ENCODE peak calls at places on chromosomes 6 and 20, in eight cellular contexts. X is fibroblast of mammary gland, I is astrocyte, P is nephron progenitor cell, U is HFFc6, Y is WERI-Rb-1, T is fibroblast of pulmonary artery, M is endothelial cell of umbilical vein. J is an unnamed sample.

GRCh38 chr6:12490904-12491571 is 200.9 kb downstream of the EDN1 start:
- DNase-seq in X (peak), I (peak), P (no peak), U (peak), Y (no peak), T (peak), M (peak), J (no peak)

GRCh38 chr6:72620866-72621242 is 1.0 kb upstream of the KCNQ5 start:
- DNase-seq in X (no peak), I (no peak), P (no peak), U (no peak), Y (peak), T (no peak), M (no peak), J (no peak)

GRCh38 chr6:16473184-16473907 is 235.0 kb downstream of the GMPR start:
- DNase-seq in X (no peak), I (no peak), P (no peak), U (no peak), Y (no peak), T (no peak), M (no peak), J (peak)

GRCh38 chr6:52550014-52550575 is 26.8 kb downstream of the TRAM2 start:
- DNase-seq in X (no peak), I (peak), P (no peak), U (no peak), Y (no peak), T (no peak), M (peak), J (no peak)

GRCh38 chr6:35038076-35038475 is 103.1 kb downstream of the TCP11 start:
- DNase-seq in X (no peak), I (no peak), P (no peak), U (no peak), Y (no peak), T (no peak), M (no peak), J (no peak)

GRCh38 chr6:108872001-108872974 is 24.1 kb downstream of the ARMC2 start:
- DNase-seq in X (no peak), I (no peak), P (no peak), U (no peak), Y (no peak), T (no peak), M (no peak), J (no peak)

GRCh38 chr20:57632286-57632685 is 12.1 kb upstream of the ZBP1 start:
- DNase-seq in X (no peak), I (no peak), P (no peak), U (no peak), Y (no peak), T (no peak), M (no peak), J (no peak)

GRCh38 chr6:143740213-143740612 is 62.4 kb downstream of the PHACTR2 start:
- DNase-seq in X (no peak), I (no peak), P (no peak), U (no peak), Y (no peak), T (no peak), M (no peak), J (no peak)

GRCh38 chr6:98957440-98957839 is 9.7 kb upstream of the FBXL4 start:
- DNase-seq in X (peak), I (peak), P (no peak), U (peak), Y (no peak), T (peak), M (peak), J (no peak)

GRCh38 chr6:3444276-3445088 is 12.4 kb downstream of the SLC22A23 start:
- DNase-seq in X (no peak), I (no peak), P (no peak), U (no peak), Y (peak), T (no peak), M (no peak), J (no peak)

GRCh38 chr6:121436966-121437756 is 1.7 kb downstream of the GJA1 start:
- DNase-seq in X (peak), I (peak), P (peak), U (peak), Y (no peak), T (peak), M (peak), J (no peak)

GRCh38 chr6:29553268-29554057 is 6.1 kb downstream of the UBD start:
- DNase-seq in X (peak), I (peak), P (peak), U (no peak), Y (no peak), T (peak), M (peak), J (peak)

GRCh38 chr6:84066536-84066935 is 33.0 kb downstream of the MRAP2 start:
- DNase-seq in X (no peak), I (peak), P (no peak), U (no peak), Y (no peak), T (no peak), M (no peak), J (no peak)

GRCh38 chr6:148509152-148509571 is 166.5 kb downstream of the SASH1 start:
- DNase-seq in X (peak), I (peak), P (no peak), U (peak), Y (no peak), T (peak), M (no peak), J (no peak)

GRCh38 chr6:68233623-68234022 is 401.5 kb upstream of the ADGRB3 start:
- DNase-seq in X (peak), I (peak), P (no peak), U (no peak), Y (no peak), T (peak), M (no peak), J (no peak)

GRCh38 chr6:33823806-33824205 is 20.0 kb upstream of the MLN start:
- DNase-seq in X (no peak), I (no peak), P (no peak), U (no peak), Y (no peak), T (no peak), M (no peak), J (no peak)

GRCh38 chr6:17101422-17102257 is at the start of gene STMND1:
- DNase-seq in X (peak), I (peak), P (peak), U (no peak), Y (peak), T (peak), M (peak), J (peak)

GRCh38 chr20:16222859-16223411 is 350.3 kb downstream of the KIF16B start:
- DNase-seq in X (no peak), I (no peak), P (no peak), U (no peak), Y (no peak), T (no peak), M (no peak), J (no peak)

GRCh38 chr6:27263886-27264285 is 16.4 kb downstream of the PRSS16 start:
- DNase-seq in X (no peak), I (no peak), P (no peak), U (no peak), Y (no peak), T (no peak), M (no peak), J (no peak)

GRCh38 chr20:20824924-20825584 is 112.6 kb upstream of the RALGAPA2 start:
- DNase-seq in X (peak), I (no peak), P (peak), U (no peak), Y (peak), T (peak), M (peak), J (peak)

GRCh38 chr20:62852841-62853240 is 8.8 kb downstream of the TCFL5 start:
- DNase-seq in X (no peak), I (no peak), P (no peak), U (no peak), Y (no peak), T (no peak), M (no peak), J (no peak)

GRCh38 chr20:62849431-62849830 is 12.2 kb downstream of the TCFL5 start:
- DNase-seq in X (no peak), I (no peak), P (no peak), U (no peak), Y (no peak), T (no peak), M (no peak), J (no peak)

GRCh38 chr20:62852196-62852595 is 9.4 kb downstream of the TCFL5 start:
- DNase-seq in X (no peak), I (no peak), P (no peak), U (no peak), Y (no peak), T (no peak), M (no peak), J (no peak)

GRCh38 chr20:62854121-62854520 is 7.5 kb downstream of the TCFL5 start:
- DNase-seq in X (no peak), I (no peak), P (no peak), U (no peak), Y (no peak), T (no peak), M (no peak), J (no peak)

GRCh38 chr20:62850333-62850974 is 11.2 kb downstream of the TCFL5 start:
- DNase-seq in X (no peak), I (no peak), P (no peak), U (no peak), Y (no peak), T (no peak), M (no peak), J (no peak)
- TF ChIP-seq CTCF in X (no peak), I (no peak), P (no peak), U (no peak), Y (no peak), T (no peak), M (no peak), J (no peak)

GRCh38 chr6:20589266-20589665 is 55.0 kb downstream of the CDKAL1 start:
- DNase-seq in X (peak), I (peak), P (no peak), U (no peak), Y (no peak), T (peak), M (peak), J (no peak)
- TF ChIP-seq CTCF in X (no peak), I (no peak), P (no peak), U (no peak), Y (no peak), T (no peak), M (no peak), J (no peak)

GRCh38 chr6:1337791-1338190 is 25.9 kb downstream of the FOXQ1 start:
- DNase-seq in X (peak), I (no peak), P (no peak), U (peak), Y (no peak), T (no peak), M (no peak), J (no peak)

GRCh38 chr6:1335367-1336037 is 23.6 kb downstream of the FOXQ1 start:
- DNase-seq in X (peak), I (peak), P (no peak), U (peak), Y (no peak), T (peak), M (no peak), J (no peak)

GRCh38 chr6:1334725-1335124 is 22.8 kb downstream of the FOXQ1 start:
- DNase-seq in X (no peak), I (no peak), P (no peak), U (no peak), Y (no peak), T (no peak), M (no peak), J (no peak)

GRCh38 chr6:1336246-1336843 is 24.4 kb downstream of the FOXQ1 start:
- DNase-seq in X (no peak), I (no peak), P (no peak), U (no peak), Y (peak), T (no peak), M (no peak), J (no peak)
- TF ChIP-seq CTCF in X (no peak), I (peak), P (peak), U (peak), Y (peak), T (no peak), M (no peak), J (no peak)

GRCh38 chr6:137900815-137901214 is 33.8 kb downstream of the TNFAIP3 start:
- DNase-seq in X (no peak), I (peak), P (no peak), U (no peak), Y (no peak), T (peak), M (peak), J (no peak)

GRCh38 chr6:137894779-137895385 is 27.8 kb downstream of the TNFAIP3 start:
- DNase-seq in X (peak), I (peak), P (no peak), U (peak), Y (no peak), T (no peak), M (no peak), J (no peak)

GRCh38 chr6:137892271-137892708 is 25.2 kb downstream of the TNFAIP3 start:
- DNase-seq in X (peak), I (peak), P (no peak), U (peak), Y (no peak), T (no peak), M (no peak), J (no peak)

GRCh38 chr6:137893726-137894125 is 26.7 kb downstream of the TNFAIP3 start:
- DNase-seq in X (peak), I (no peak), P (no peak), U (peak), Y (no peak), T (no peak), M (no peak), J (no peak)

DNA sequence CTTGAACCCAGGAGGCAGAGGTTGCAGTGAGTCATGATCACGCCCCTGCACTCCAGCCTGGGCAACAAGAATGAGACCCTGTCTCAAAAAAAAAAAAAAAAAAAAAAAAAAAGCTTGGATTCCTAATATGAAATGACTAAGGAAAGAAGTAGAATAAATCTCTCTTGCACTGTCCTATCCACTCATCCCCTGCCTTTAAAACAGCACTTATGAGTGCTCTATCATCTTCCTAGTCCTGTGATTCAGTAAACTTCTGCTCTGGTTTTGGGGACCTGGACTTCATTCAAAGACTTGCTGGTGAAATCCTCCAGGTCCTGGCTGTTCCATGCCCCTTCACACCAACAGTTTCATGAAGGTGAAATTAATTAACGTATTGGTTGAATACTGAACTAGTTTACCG is 29.6 kb downstream of the TNFAIP3 start:
- DNase-seq in X (no peak), I (no peak), P (no peak), U (no peak), Y (no peak), T (no peak), M (no peak), J (no peak)
- TF ChIP-seq CTCF in X (no peak), I (no peak), P (no peak), U (no peak), Y (no peak), T (no peak), M (no peak), J (no peak)

DNA sequence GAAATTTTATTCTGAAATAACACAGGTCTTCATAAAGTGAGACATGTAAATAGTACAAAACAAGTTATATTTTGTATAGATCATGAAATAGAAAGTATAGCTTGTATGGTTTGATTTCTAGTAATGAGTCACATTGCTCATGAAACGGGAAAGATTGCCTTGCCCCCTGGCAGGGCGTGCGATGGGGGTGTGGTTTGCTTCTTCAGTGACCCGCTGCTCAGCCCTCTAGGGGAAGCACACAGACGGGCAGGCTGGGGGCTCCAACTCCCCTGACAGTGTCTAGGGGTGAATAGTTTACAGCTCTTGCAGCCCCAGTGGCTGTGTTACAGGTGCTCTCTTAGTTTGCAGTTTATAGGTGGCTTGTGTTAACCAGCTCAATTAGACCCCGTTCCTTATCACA is 170.5 kb upstream of the RGS17 start:
- DNase-seq in X (no peak), I (no peak), P (peak), U (no peak), Y (no peak), T (no peak), M (no peak), J (no peak)
- TF ChIP-seq CTCF in X (no peak), I (no peak), P (no peak), U (no peak), Y (no peak), T (no peak), M (no peak), J (no peak)

GRCh38 chr6:56955171-56956155 is 556 bp downstream of the BEND6 start:
- DNase-seq in X (peak), I (peak), P (peak), U (peak), Y (peak), T (peak), M (peak), J (peak)
- TF ChIP-seq CTCF in X (peak), I (peak), P (peak), U (peak), Y (peak), T (peak), M (peak), J (peak)

DNA sequence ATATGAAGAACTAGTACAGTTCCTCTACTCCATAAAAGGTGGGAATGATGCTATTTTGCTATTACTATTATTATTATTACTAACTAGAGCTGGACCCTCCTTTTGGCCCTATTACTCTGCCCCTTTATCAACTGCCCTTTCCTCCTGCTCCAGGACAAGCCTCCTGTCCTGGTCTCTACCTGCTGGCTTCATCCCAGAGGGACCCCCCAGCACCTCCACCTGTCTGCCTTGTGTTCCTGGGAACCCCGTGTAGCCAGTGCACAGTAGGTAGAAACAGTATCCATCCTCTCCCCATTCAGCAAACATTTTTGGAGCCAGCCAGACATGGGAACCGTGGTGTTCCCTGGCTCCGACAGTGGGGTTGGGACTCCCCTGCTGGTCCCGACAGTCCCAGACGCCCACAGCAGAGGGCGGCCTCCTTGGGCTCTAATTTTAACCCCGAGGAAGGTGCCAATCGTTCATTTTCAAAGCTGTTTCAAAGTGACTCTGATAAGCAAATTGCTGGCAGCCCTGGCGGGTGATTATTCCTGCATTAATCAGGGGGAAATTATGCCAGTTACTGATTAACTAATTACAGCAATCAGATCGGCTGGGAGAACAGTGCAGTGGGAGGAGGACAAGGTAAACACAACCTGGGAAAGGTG is 44.2 kb upstream of the MDGA1 start:
- DNase-seq in X (no peak), I (no peak), P (peak), U (no peak), Y (peak), T (peak), M (peak), J (no peak)
- TF ChIP-seq CTCF in X (no peak), I (peak), P (peak), U (peak), Y (peak), T (peak), M (peak), J (peak)

J was measured in GM20000.